ENCODE peak calls at places on chromosomes 4 and X, in ten cellular contexts. One of them, this sample, is unnamed.

GRCh38 chrX:153782324-153782723 is 1.5 kb downstream of the SRPK3 start:
- DNase-seq in retinal pigment epithelial cell: no peak
- DNase-seq in hepatocyte: no peak
- DNase-seq in ascending aorta: no peak
- DNase-seq in brain microvascular endothelial cell: no peak
- DNase-seq in choroid plexus epithelial cell: no peak
- DNase-seq in heart right ventricle: no peak
- DNase-seq in CD8-positive, alpha-beta T cell: no peak
- DNase-seq in endodermal cell: peak
- DNase-seq in RWPE1: no peak
- DNase-seq in this sample: no peak

GRCh38 chrX:3748052-3748559 is 34.7 kb upstream of the PRKX start:
- DNase-seq in hepatocyte: no peak
- DNase-seq in RWPE1: no peak
- DNase-seq in endodermal cell: no peak
- DNase-seq in heart right ventricle: no peak
- DNase-seq in CD8-positive, alpha-beta T cell: no peak
- DNase-seq in ascending aorta: no peak
- DNase-seq in brain microvascular endothelial cell: no peak
- DNase-seq in choroid plexus epithelial cell: no peak
- DNase-seq in retinal pigment epithelial cell: no peak
- DNase-seq in this sample: no peak

GRCh38 chr4:158538911-158539310 is 17.2 kb downstream of the RXFP1 start:
- DNase-seq in ascending aorta: no peak
- DNase-seq in CD8-positive, alpha-beta T cell: no peak
- DNase-seq in RWPE1: no peak
- DNase-seq in heart right ventricle: no peak
- DNase-seq in choroid plexus epithelial cell: no peak
- DNase-seq in endodermal cell: no peak
- DNase-seq in hepatocyte: no peak
- DNase-seq in retinal pigment epithelial cell: no peak
- DNase-seq in brain microvascular endothelial cell: no peak
- DNase-seq in this sample: no peak

GRCh38 chrX:107738272-107738671 is 37.3 kb downstream of the TSC22D3 start:
- DNase-seq in RWPE1: no peak
- DNase-seq in ascending aorta: no peak
- DNase-seq in choroid plexus epithelial cell: no peak
- DNase-seq in endodermal cell: peak
- DNase-seq in brain microvascular endothelial cell: no peak
- DNase-seq in hepatocyte: no peak
- DNase-seq in retinal pigment epithelial cell: no peak
- DNase-seq in heart right ventricle: peak
- DNase-seq in CD8-positive, alpha-beta T cell: no peak
- DNase-seq in this sample: no peak

GRCh38 chr4:171639540-171639939 is 173.7 kb upstream of the GALNTL6 start:
- DNase-seq in hepatocyte: no peak
- DNase-seq in RWPE1: no peak
- DNase-seq in endodermal cell: no peak
- DNase-seq in retinal pigment epithelial cell: no peak
- DNase-seq in brain microvascular endothelial cell: no peak
- DNase-seq in heart right ventricle: no peak
- DNase-seq in CD8-positive, alpha-beta T cell: no peak
- DNase-seq in ascending aorta: no peak
- DNase-seq in choroid plexus epithelial cell: no peak
- DNase-seq in this sample: no peak

GRCh38 chr4:17781072-17781830 is at the start of gene FAM184B:
- DNase-seq in choroid plexus epithelial cell: no peak
- DNase-seq in ascending aorta: no peak
- DNase-seq in CD8-positive, alpha-beta T cell: no peak
- DNase-seq in brain microvascular endothelial cell: no peak
- DNase-seq in RWPE1: no peak
- DNase-seq in heart right ventricle: peak
- DNase-seq in endodermal cell: peak
- DNase-seq in hepatocyte: peak
- DNase-seq in retinal pigment epithelial cell: no peak
- DNase-seq in this sample: peak

GRCh38 chrX:15877380-15877779 is 22.8 kb upstream of the AP1S2 start:
- DNase-seq in RWPE1: no peak
- DNase-seq in hepatocyte: no peak
- DNase-seq in ascending aorta: no peak
- DNase-seq in endodermal cell: no peak
- DNase-seq in retinal pigment epithelial cell: peak
- DNase-seq in brain microvascular endothelial cell: peak
- DNase-seq in choroid plexus epithelial cell: peak
- DNase-seq in CD8-positive, alpha-beta T cell: no peak
- DNase-seq in heart right ventricle: no peak
- DNase-seq in this sample: no peak

GRCh38 chr4:118776166-118776954 is 59.6 kb downstream of the SEC24D start:
- DNase-seq in endodermal cell: no peak
- DNase-seq in heart right ventricle: no peak
- DNase-seq in choroid plexus epithelial cell: peak
- DNase-seq in retinal pigment epithelial cell: no peak
- DNase-seq in ascending aorta: no peak
- DNase-seq in brain microvascular endothelial cell: peak
- DNase-seq in hepatocyte: no peak
- DNase-seq in CD8-positive, alpha-beta T cell: no peak
- DNase-seq in RWPE1: no peak
- DNase-seq in this sample: no peak

GRCh38 chrX:31038585-31039326 is 33.1 kb downstream of the FTHL17 start:
- DNase-seq in hepatocyte: peak
- DNase-seq in retinal pigment epithelial cell: peak
- DNase-seq in heart right ventricle: no peak
- DNase-seq in RWPE1: peak
- DNase-seq in CD8-positive, alpha-beta T cell: no peak
- DNase-seq in endodermal cell: peak
- DNase-seq in choroid plexus epithelial cell: peak
- DNase-seq in brain microvascular endothelial cell: peak
- DNase-seq in ascending aorta: no peak
- DNase-seq in this sample: peak
- TF ChIP-seq CTCF in hepatocyte: peak
- TF ChIP-seq CTCF in retinal pigment epithelial cell: peak
- TF ChIP-seq CTCF in heart right ventricle: peak
- TF ChIP-seq CTCF in RWPE1: peak
- TF ChIP-seq CTCF in CD8-positive, alpha-beta T cell: no peak
- TF ChIP-seq CTCF in endodermal cell: peak
- TF ChIP-seq CTCF in choroid plexus epithelial cell: peak
- TF ChIP-seq CTCF in brain microvascular endothelial cell: peak
- TF ChIP-seq CTCF in ascending aorta: peak
- TF ChIP-seq CTCF in this sample: peak

GRCh38 chr4:21879187-21879586 is 69.4 kb downstream of the KCNIP4 start:
- DNase-seq in endodermal cell: peak
- DNase-seq in CD8-positive, alpha-beta T cell: no peak
- DNase-seq in hepatocyte: no peak
- DNase-seq in heart right ventricle: no peak
- DNase-seq in choroid plexus epithelial cell: peak
- DNase-seq in RWPE1: no peak
- DNase-seq in retinal pigment epithelial cell: no peak
- DNase-seq in ascending aorta: no peak
- DNase-seq in brain microvascular endothelial cell: peak
- DNase-seq in this sample: peak
- TF ChIP-seq CTCF in endodermal cell: peak
- TF ChIP-seq CTCF in CD8-positive, alpha-beta T cell: no peak
- TF ChIP-seq CTCF in hepatocyte: no peak
- TF ChIP-seq CTCF in heart right ventricle: no peak
- TF ChIP-seq CTCF in choroid plexus epithelial cell: peak
- TF ChIP-seq CTCF in RWPE1: no peak
- TF ChIP-seq CTCF in retinal pigment epithelial cell: peak
- TF ChIP-seq CTCF in ascending aorta: no peak
- TF ChIP-seq CTCF in brain microvascular endothelial cell: peak
- TF ChIP-seq CTCF in this sample: no peak

DNA sequence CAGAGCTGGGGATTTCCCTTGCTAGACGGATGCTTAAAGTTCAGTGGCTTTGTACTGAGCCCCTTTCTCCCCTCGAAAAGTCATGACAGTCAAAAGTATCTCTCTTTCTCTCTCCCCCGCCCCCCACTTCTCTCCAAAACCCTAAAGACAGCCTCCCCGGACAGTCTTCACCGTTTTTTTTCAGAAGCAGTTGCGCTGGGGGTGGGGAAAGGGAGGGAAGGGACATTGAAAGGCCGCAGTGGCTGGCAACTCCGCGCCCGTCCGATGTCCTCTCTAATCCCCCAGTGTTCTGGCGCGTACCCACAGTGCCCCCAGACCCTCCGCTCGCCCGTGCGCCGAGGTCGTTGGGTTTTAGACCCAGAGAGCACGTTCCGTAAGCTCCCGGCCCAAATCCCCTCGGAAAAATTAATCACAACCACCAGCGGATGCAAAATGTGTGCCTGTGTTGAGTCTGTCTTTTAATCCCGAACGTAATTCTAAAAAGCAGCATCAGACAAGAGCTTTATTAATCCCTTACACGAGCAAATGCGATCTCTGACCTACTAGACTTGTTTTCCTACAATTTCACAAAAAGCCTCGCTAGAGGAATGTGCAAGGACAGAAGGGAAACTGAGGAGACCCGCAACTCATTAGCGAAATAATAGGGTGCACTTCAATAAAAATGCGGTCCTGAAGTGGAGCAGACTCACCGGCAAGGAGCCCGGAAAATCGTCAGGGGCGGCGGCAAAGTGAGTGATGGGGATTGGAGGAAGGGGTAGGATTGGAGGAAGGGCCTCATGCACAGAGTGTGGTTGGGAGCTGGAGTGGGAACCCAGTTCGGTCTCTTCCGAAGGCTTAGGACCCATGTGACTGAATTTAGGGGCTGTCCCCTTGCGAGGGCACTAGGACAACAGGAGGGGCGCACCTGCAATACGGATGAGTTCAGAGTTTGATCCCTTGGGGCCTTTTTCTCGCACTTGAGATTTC is 12.2 kb upstream of the PRDM8 start:
- DNase-seq in endodermal cell: peak
- DNase-seq in brain microvascular endothelial cell: no peak
- DNase-seq in hepatocyte: no peak
- DNase-seq in retinal pigment epithelial cell: no peak
- DNase-seq in heart right ventricle: no peak
- DNase-seq in CD8-positive, alpha-beta T cell: no peak
- DNase-seq in ascending aorta: no peak
- DNase-seq in RWPE1: no peak
- DNase-seq in choroid plexus epithelial cell: no peak
- DNase-seq in this sample: no peak
- TF ChIP-seq CTCF in endodermal cell: no peak
- TF ChIP-seq CTCF in brain microvascular endothelial cell: no peak
- TF ChIP-seq CTCF in hepatocyte: no peak
- TF ChIP-seq CTCF in retinal pigment epithelial cell: no peak
- TF ChIP-seq CTCF in heart right ventricle: no peak
- TF ChIP-seq CTCF in CD8-positive, alpha-beta T cell: no peak
- TF ChIP-seq CTCF in ascending aorta: no peak
- TF ChIP-seq CTCF in RWPE1: no peak
- TF ChIP-seq CTCF in choroid plexus epithelial cell: no peak
- TF ChIP-seq CTCF in this sample: no peak

GRCh38 chrX:40360557-40360956 is 220.2 kb upstream of the ATP6AP2 start:
- DNase-seq in retinal pigment epithelial cell: no peak
- DNase-seq in heart right ventricle: no peak
- DNase-seq in CD8-positive, alpha-beta T cell: no peak
- DNase-seq in ascending aorta: no peak
- DNase-seq in choroid plexus epithelial cell: no peak
- DNase-seq in endodermal cell: no peak
- DNase-seq in brain microvascular endothelial cell: no peak
- DNase-seq in RWPE1: no peak
- DNase-seq in hepatocyte: no peak
- DNase-seq in this sample: no peak

GRCh38 chrX:40359593-40359992 is 221.2 kb upstream of the ATP6AP2 start:
- DNase-seq in endodermal cell: no peak
- DNase-seq in choroid plexus epithelial cell: no peak
- DNase-seq in brain microvascular endothelial cell: no peak
- DNase-seq in ascending aorta: no peak
- DNase-seq in hepatocyte: no peak
- DNase-seq in heart right ventricle: no peak
- DNase-seq in RWPE1: no peak
- DNase-seq in retinal pigment epithelial cell: no peak
- DNase-seq in CD8-positive, alpha-beta T cell: no peak
- DNase-seq in this sample: no peak

DNA sequence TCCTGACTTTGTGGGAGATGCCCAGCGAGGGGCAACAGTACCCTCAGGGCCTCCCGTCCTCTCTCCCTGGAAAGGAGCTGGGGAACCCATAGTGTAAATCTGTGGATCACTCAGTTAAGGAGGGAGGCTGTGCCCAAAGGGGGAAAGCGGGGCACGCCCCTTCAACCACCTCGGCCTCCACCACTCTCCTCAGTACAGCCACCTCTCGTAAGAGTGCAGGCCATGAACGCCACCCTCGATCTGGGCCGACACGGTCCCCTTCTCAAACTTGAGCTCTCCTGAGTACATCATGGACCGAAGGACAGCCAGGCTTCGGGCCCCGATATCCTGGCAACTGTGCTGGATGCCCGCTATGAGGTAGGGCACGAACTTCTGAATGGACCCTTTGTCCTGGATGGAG is 221.8 kb upstream of the ATP6AP2 start:
- DNase-seq in ascending aorta: no peak
- DNase-seq in choroid plexus epithelial cell: no peak
- DNase-seq in RWPE1: no peak
- DNase-seq in retinal pigment epithelial cell: no peak
- DNase-seq in endodermal cell: no peak
- DNase-seq in heart right ventricle: no peak
- DNase-seq in CD8-positive, alpha-beta T cell: no peak
- DNase-seq in hepatocyte: no peak
- DNase-seq in brain microvascular endothelial cell: no peak
- DNase-seq in this sample: no peak
- TF ChIP-seq CTCF in ascending aorta: no peak
- TF ChIP-seq CTCF in choroid plexus epithelial cell: no peak
- TF ChIP-seq CTCF in RWPE1: no peak
- TF ChIP-seq CTCF in retinal pigment epithelial cell: no peak
- TF ChIP-seq CTCF in endodermal cell: no peak
- TF ChIP-seq CTCF in heart right ventricle: no peak
- TF ChIP-seq CTCF in CD8-positive, alpha-beta T cell: no peak
- TF ChIP-seq CTCF in hepatocyte: no peak
- TF ChIP-seq CTCF in brain microvascular endothelial cell: no peak
- TF ChIP-seq CTCF in this sample: no peak

GRCh38 chr4:79820427-79820826 is 252.6 kb downstream of the ANTXR2 start:
- DNase-seq in endodermal cell: peak
- DNase-seq in heart right ventricle: no peak
- DNase-seq in CD8-positive, alpha-beta T cell: no peak
- DNase-seq in choroid plexus epithelial cell: no peak
- DNase-seq in brain microvascular endothelial cell: no peak
- DNase-seq in ascending aorta: no peak
- DNase-seq in retinal pigment epithelial cell: no peak
- DNase-seq in RWPE1: no peak
- DNase-seq in hepatocyte: no peak
- DNase-seq in this sample: no peak
- TF ChIP-seq CTCF in endodermal cell: peak
- TF ChIP-seq CTCF in heart right ventricle: no peak
- TF ChIP-seq CTCF in CD8-positive, alpha-beta T cell: no peak
- TF ChIP-seq CTCF in choroid plexus epithelial cell: no peak
- TF ChIP-seq CTCF in brain microvascular endothelial cell: no peak
- TF ChIP-seq CTCF in ascending aorta: no peak
- TF ChIP-seq CTCF in retinal pigment epithelial cell: no peak
- TF ChIP-seq CTCF in RWPE1: no peak
- TF ChIP-seq CTCF in hepatocyte: no peak
- TF ChIP-seq CTCF in this sample: no peak